ENCODE peak calls at places on chromosomes 11 and 22, in ten cellular contexts. One of them, this sample, is unnamed.

GRCh38 chr11:70159612-70160570 is 43.2 kb upstream of the FADD start:
- DNase-seq in fibroblast of mammary gland: peak; percentile 39
- DNase-seq in astrocyte of the cerebellum: peak; percentile 34
- DNase-seq in colonic mucosa: peak; percentile 43
- DNase-seq in ascending aorta: peak; percentile 88
- DNase-seq in glutamatergic neuron: no peak
- DNase-seq in tibial nerve: no peak
- DNase-seq in body of pancreas: peak; percentile 16
- DNase-seq in AG10803: peak; percentile 27
- DNase-seq in epithelial cell of esophagus: peak; percentile 96
- DNase-seq in this sample: no peak

GRCh38 chr11:103055174-103055890 is 36.6 kb downstream of the DCUN1D5 start:
- DNase-seq in fibroblast of mammary gland: peak; percentile 71
- DNase-seq in astrocyte of the cerebellum: peak; percentile 35
- DNase-seq in colonic mucosa: no peak
- DNase-seq in ascending aorta: no peak
- DNase-seq in glutamatergic neuron: no peak
- DNase-seq in tibial nerve: no peak
- DNase-seq in body of pancreas: peak; percentile 17
- DNase-seq in AG10803: peak; percentile 67
- DNase-seq in epithelial cell of esophagus: peak; percentile 47
- DNase-seq in this sample: peak; percentile 68

GRCh38 chr11:35787626-35788025 is 125.1 kb downstream of the TRIM44 start:
- DNase-seq in fibroblast of mammary gland: no peak
- DNase-seq in astrocyte of the cerebellum: no peak
- DNase-seq in colonic mucosa: no peak
- DNase-seq in ascending aorta: no peak
- DNase-seq in glutamatergic neuron: no peak
- DNase-seq in tibial nerve: no peak
- DNase-seq in body of pancreas: no peak
- DNase-seq in AG10803: peak; percentile 33
- DNase-seq in epithelial cell of esophagus: no peak
- DNase-seq in this sample: no peak

GRCh38 chr11:65036931-65037330 is 4.1 kb upstream of the SAC3D1 start:
- DNase-seq in fibroblast of mammary gland: no peak
- DNase-seq in astrocyte of the cerebellum: no peak
- DNase-seq in colonic mucosa: no peak
- DNase-seq in ascending aorta: no peak
- DNase-seq in glutamatergic neuron: no peak
- DNase-seq in tibial nerve: no peak
- DNase-seq in body of pancreas: peak; percentile 76
- DNase-seq in AG10803: no peak
- DNase-seq in epithelial cell of esophagus: no peak
- DNase-seq in this sample: peak; percentile 16

GRCh38 chr11:120645639-120646038 is 134.1 kb downstream of the GRIK4 start:
- DNase-seq in fibroblast of mammary gland: no peak
- DNase-seq in astrocyte of the cerebellum: peak; percentile 13
- DNase-seq in colonic mucosa: no peak
- DNase-seq in ascending aorta: no peak
- DNase-seq in glutamatergic neuron: no peak
- DNase-seq in tibial nerve: no peak
- DNase-seq in body of pancreas: no peak
- DNase-seq in AG10803: no peak
- DNase-seq in epithelial cell of esophagus: no peak
- DNase-seq in this sample: no peak

GRCh38 chr11:76337469-76337868 is 43.5 kb downstream of the THAP12 start:
- DNase-seq in fibroblast of mammary gland: no peak
- DNase-seq in astrocyte of the cerebellum: no peak
- DNase-seq in colonic mucosa: no peak
- DNase-seq in ascending aorta: no peak
- DNase-seq in glutamatergic neuron: no peak
- DNase-seq in tibial nerve: no peak
- DNase-seq in body of pancreas: no peak
- DNase-seq in AG10803: no peak
- DNase-seq in epithelial cell of esophagus: no peak
- DNase-seq in this sample: no peak

GRCh38 chr11:76212086-76213035 is 6.1 kb upstream of the WNT11 start:
- DNase-seq in fibroblast of mammary gland: no peak
- DNase-seq in astrocyte of the cerebellum: no peak
- DNase-seq in colonic mucosa: no peak
- DNase-seq in ascending aorta: no peak
- DNase-seq in glutamatergic neuron: no peak
- DNase-seq in tibial nerve: no peak
- DNase-seq in body of pancreas: no peak
- DNase-seq in AG10803: no peak
- DNase-seq in epithelial cell of esophagus: no peak
- DNase-seq in this sample: no peak

GRCh38 chr11:103862827-103863213 is 173.6 kb upstream of the DDI1 start:
- DNase-seq in fibroblast of mammary gland: no peak
- DNase-seq in astrocyte of the cerebellum: no peak
- DNase-seq in colonic mucosa: no peak
- DNase-seq in ascending aorta: no peak
- DNase-seq in glutamatergic neuron: no peak
- DNase-seq in tibial nerve: no peak
- DNase-seq in body of pancreas: no peak
- DNase-seq in AG10803: no peak
- DNase-seq in epithelial cell of esophagus: no peak
- DNase-seq in this sample: no peak

GRCh38 chr11:27153136-27153535 is 112.5 kb downstream of the BBOX1 start:
- DNase-seq in fibroblast of mammary gland: peak; percentile 20
- DNase-seq in astrocyte of the cerebellum: no peak
- DNase-seq in colonic mucosa: no peak
- DNase-seq in ascending aorta: no peak
- DNase-seq in glutamatergic neuron: no peak
- DNase-seq in tibial nerve: no peak
- DNase-seq in body of pancreas: no peak
- DNase-seq in AG10803: no peak
- DNase-seq in epithelial cell of esophagus: no peak
- DNase-seq in this sample: no peak

GRCh38 chr11:7520011-7520942 is 6.5 kb downstream of the PPFIBP2 start:
- DNase-seq in fibroblast of mammary gland: no peak
- DNase-seq in astrocyte of the cerebellum: no peak
- DNase-seq in colonic mucosa: no peak
- DNase-seq in ascending aorta: no peak
- DNase-seq in glutamatergic neuron: no peak
- DNase-seq in tibial nerve: no peak
- DNase-seq in body of pancreas: no peak
- DNase-seq in AG10803: no peak
- DNase-seq in epithelial cell of esophagus: no peak
- DNase-seq in this sample: no peak

GRCh38 chr11:7522106-7522505 is 8.3 kb downstream of the PPFIBP2 start:
- DNase-seq in fibroblast of mammary gland: no peak
- DNase-seq in astrocyte of the cerebellum: no peak
- DNase-seq in colonic mucosa: no peak
- DNase-seq in ascending aorta: no peak
- DNase-seq in glutamatergic neuron: no peak
- DNase-seq in tibial nerve: no peak
- DNase-seq in body of pancreas: no peak
- DNase-seq in AG10803: no peak
- DNase-seq in epithelial cell of esophagus: no peak
- DNase-seq in this sample: no peak

GRCh38 chr11:7520981-7521487 is 7.2 kb downstream of the PPFIBP2 start:
- DNase-seq in fibroblast of mammary gland: no peak
- DNase-seq in astrocyte of the cerebellum: no peak
- DNase-seq in colonic mucosa: no peak
- DNase-seq in ascending aorta: no peak
- DNase-seq in glutamatergic neuron: no peak
- DNase-seq in tibial nerve: no peak
- DNase-seq in body of pancreas: no peak
- DNase-seq in AG10803: no peak
- DNase-seq in epithelial cell of esophagus: no peak
- DNase-seq in this sample: no peak

GRCh38 chr11:7523416-7524210 is 9.8 kb downstream of the PPFIBP2 start:
- DNase-seq in fibroblast of mammary gland: no peak
- DNase-seq in astrocyte of the cerebellum: no peak
- DNase-seq in colonic mucosa: no peak
- DNase-seq in ascending aorta: no peak
- DNase-seq in glutamatergic neuron: no peak
- DNase-seq in tibial nerve: no peak
- DNase-seq in body of pancreas: no peak
- DNase-seq in AG10803: no peak
- DNase-seq in epithelial cell of esophagus: no peak
- DNase-seq in this sample: no peak

GRCh38 chr11:7522546-7522945 is 8.7 kb downstream of the PPFIBP2 start:
- DNase-seq in fibroblast of mammary gland: no peak
- DNase-seq in astrocyte of the cerebellum: no peak
- DNase-seq in colonic mucosa: no peak
- DNase-seq in ascending aorta: no peak
- DNase-seq in glutamatergic neuron: no peak
- DNase-seq in tibial nerve: no peak
- DNase-seq in body of pancreas: no peak
- DNase-seq in AG10803: no peak
- DNase-seq in epithelial cell of esophagus: no peak
- DNase-seq in this sample: no peak
- TF ChIP-seq CTCF in fibroblast of mammary gland: no peak
- TF ChIP-seq CTCF in astrocyte of the cerebellum: no peak
- TF ChIP-seq CTCF in colonic mucosa: no peak
- TF ChIP-seq CTCF in ascending aorta: no peak
- TF ChIP-seq CTCF in glutamatergic neuron: no peak
- TF ChIP-seq CTCF in tibial nerve: no peak
- TF ChIP-seq CTCF in body of pancreas: no peak
- TF ChIP-seq CTCF in AG10803: no peak
- TF ChIP-seq CTCF in epithelial cell of esophagus: no peak
- TF ChIP-seq CTCF in this sample: no peak

GRCh38 chr22:37562049-37562784 is 1.9 kb downstream of the CDC42EP1 start:
- DNase-seq in fibroblast of mammary gland: no peak
- DNase-seq in astrocyte of the cerebellum: no peak
- DNase-seq in colonic mucosa: no peak
- DNase-seq in ascending aorta: no peak
- DNase-seq in glutamatergic neuron: no peak
- DNase-seq in tibial nerve: no peak
- DNase-seq in body of pancreas: peak; percentile 57
- DNase-seq in AG10803: no peak
- DNase-seq in epithelial cell of esophagus: no peak
- DNase-seq in this sample: no peak
- TF ChIP-seq CTCF in fibroblast of mammary gland: no peak
- TF ChIP-seq CTCF in astrocyte of the cerebellum: no peak
- TF ChIP-seq CTCF in colonic mucosa: no peak
- TF ChIP-seq CTCF in ascending aorta: no peak
- TF ChIP-seq CTCF in glutamatergic neuron: no peak
- TF ChIP-seq CTCF in tibial nerve: no peak
- TF ChIP-seq CTCF in body of pancreas: no peak
- TF ChIP-seq CTCF in AG10803: no peak
- TF ChIP-seq CTCF in epithelial cell of esophagus: no peak
- TF ChIP-seq CTCF in this sample: no peak

DNA sequence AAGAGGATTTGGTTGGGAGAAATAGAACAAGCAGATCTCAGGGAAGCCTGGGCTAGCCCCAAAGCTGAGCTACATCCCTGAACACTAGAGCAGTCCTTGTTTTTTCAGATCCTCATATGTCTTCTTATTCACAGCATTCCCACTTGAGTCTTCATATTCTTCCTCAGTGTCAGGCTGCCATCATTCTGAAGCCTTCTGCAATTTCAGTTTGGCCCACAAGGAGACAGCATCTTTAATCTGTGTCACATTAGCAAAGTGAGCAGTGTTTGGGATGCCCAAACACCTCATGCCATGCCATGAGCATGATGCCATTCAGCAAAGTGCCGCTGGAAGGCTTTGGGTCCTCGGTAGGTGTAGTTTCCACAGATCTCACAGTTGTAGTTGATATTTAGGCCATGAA is 56.6 kb downstream of the SCN3B start:
- DNase-seq in fibroblast of mammary gland: no peak
- DNase-seq in astrocyte of the cerebellum: no peak
- DNase-seq in colonic mucosa: no peak
- DNase-seq in ascending aorta: no peak
- DNase-seq in glutamatergic neuron: no peak
- DNase-seq in tibial nerve: no peak
- DNase-seq in body of pancreas: no peak
- DNase-seq in AG10803: no peak
- DNase-seq in epithelial cell of esophagus: no peak
- DNase-seq in this sample: no peak
- TF ChIP-seq CTCF in fibroblast of mammary gland: peak; percentile 12
- TF ChIP-seq CTCF in astrocyte of the cerebellum: no peak
- TF ChIP-seq CTCF in colonic mucosa: no peak
- TF ChIP-seq CTCF in ascending aorta: no peak
- TF ChIP-seq CTCF in glutamatergic neuron: no peak
- TF ChIP-seq CTCF in tibial nerve: no peak
- TF ChIP-seq CTCF in body of pancreas: no peak
- TF ChIP-seq CTCF in AG10803: no peak
- TF ChIP-seq CTCF in epithelial cell of esophagus: peak; percentile 31
- TF ChIP-seq CTCF in this sample: peak; percentile 2

GRCh38 chr22:36399473-36399780 is 11.7 kb upstream of the MYH9 start:
- DNase-seq in fibroblast of mammary gland: no peak
- DNase-seq in astrocyte of the cerebellum: no peak
- DNase-seq in colonic mucosa: no peak
- DNase-seq in ascending aorta: no peak
- DNase-seq in glutamatergic neuron: no peak
- DNase-seq in tibial nerve: no peak
- DNase-seq in body of pancreas: no peak
- DNase-seq in AG10803: no peak
- DNase-seq in epithelial cell of esophagus: no peak
- DNase-seq in this sample: no peak
- TF ChIP-seq CTCF in fibroblast of mammary gland: no peak
- TF ChIP-seq CTCF in astrocyte of the cerebellum: no peak
- TF ChIP-seq CTCF in colonic mucosa: no peak
- TF ChIP-seq CTCF in ascending aorta: no peak
- TF ChIP-seq CTCF in glutamatergic neuron: no peak
- TF ChIP-seq CTCF in tibial nerve: no peak
- TF ChIP-seq CTCF in body of pancreas: no peak
- TF ChIP-seq CTCF in AG10803: no peak
- TF ChIP-seq CTCF in epithelial cell of esophagus: no peak
- TF ChIP-seq CTCF in this sample: no peak